ENCODE peak calls at places on chromosome 17, in seven cellular contexts. S is IMR-90, Y is NT2/D1, G is cardiac muscle cell, P is SJSA1, K is lung, C is tibial nerve. Z is an unnamed sample. For H3K4me1, the result is how much of the 10 kb centered on the place peaks cover.

GRCh38 chr17:4860651-4861050 is 27.5 kb downstream of the MINK1 start:
- DNase-seq in P (no peak), Y (no peak), C (no peak), K (no peak), S (no peak), G (no peak), Z (no peak)

GRCh38 chr17:5138616-5139453 is 23.0 kb downstream of the USP6 start:
- DNase-seq in K (peak), P (no peak), S (no peak), Y (no peak), C (no peak), G (no peak), Z (peak)

GRCh38 chr17:3032258-3033247 is 30.9 kb downstream of the OR1D5 start:
- DNase-seq in G (no peak), Y (no peak), C (no peak), P (no peak), K (no peak), S (no peak), Z (peak)

GRCh38 chr17:74303300-74303699 is 22.7 kb upstream of the KIF19 start:
- DNase-seq in S (no peak), P (no peak), G (no peak), C (no peak), K (no peak), Y (no peak), Z (no peak)

GRCh38 chr17:79997004-79997673 is 38.5 kb downstream of the TBC1D16 start:
- DNase-seq in C (no peak), K (peak), S (no peak), Y (no peak), G (no peak), P (no peak), Z (no peak)

GRCh38 chr17:37661372-37662014 is 18.2 kb upstream of the DDX52 start:
- DNase-seq in P (no peak), C (no peak), G (no peak), K (no peak), S (no peak), Y (no peak), Z (no peak)

GRCh38 chr17:9676084-9676483 is 30.8 kb downstream of the USP43 start:
- DNase-seq in S (no peak), K (no peak), Y (no peak), C (no peak), P (no peak), G (peak), Z (no peak)

GRCh38 chr17:59466943-59467801 is 98.2 kb upstream of the DHX40 start:
- DNase-seq in C (no peak), S (no peak), K (no peak), G (no peak), Y (no peak), P (no peak), Z (peak)

GRCh38 chr17:12994341-12995074 is 23.3 kb downstream of the ELAC2 start:
- DNase-seq in S (no peak), P (no peak), Y (no peak), G (no peak), K (no peak), C (no peak), Z (no peak)

GRCh38 chr17:979539-980405 is at the start of gene NXN:
- DNase-seq in K (peak), S (peak), G (peak), P (peak), C (peak), Y (peak), Z (peak)

GRCh38 chr17:77442976-77443742 is 302.4 kb downstream of the SEC14L1 start:
- DNase-seq in C (no peak), G (no peak), K (no peak), Y (no peak), P (no peak), S (no peak), Z (no peak)

GRCh38 chr17:35788504-35788998 is 6.9 kb downstream of the MMP28 start:
- DNase-seq in P (peak), C (no peak), Y (no peak), S (peak), G (peak), K (no peak), Z (no peak)

GRCh38 chr17:43438626-43439529 is 40.1 kb downstream of the ARL4D start:
- DNase-seq in P (no peak), K (no peak), G (no peak), Y (peak), S (peak), C (no peak), Z (no peak)

GRCh38 chr17:17824119-17824779 is 12.5 kb downstream of the SREBF1 start:
- DNase-seq in K (no peak), G (no peak), S (no peak), Y (no peak), C (no peak), P (no peak), Z (no peak)

GRCh38 chr17:48606892-48607241 is 2.1 kb upstream of the HOXB6 start:
- DNase-seq in K (no peak), G (no peak), P (no peak), S (no peak), C (no peak), Y (no peak), Z (no peak)

GRCh38 chr17:48605991-48606891 is 1.5 kb upstream of the HOXB6 start:
- DNase-seq in C (no peak), G (no peak), Y (no peak), K (no peak), S (no peak), P (no peak), Z (no peak)

GRCh38 chr17:48604770-48605329 is at the start of gene HOXB6:
- DNase-seq in K (no peak), Y (no peak), P (no peak), C (no peak), S (no peak), G (no peak), Z (no peak)

GRCh38 chr17:48603959-48604769 is 622 bp downstream of the HOXB6 start:
- DNase-seq in C (no peak), Y (no peak), G (no peak), S (no peak), P (peak), K (no peak), Z (no peak)

DNA sequence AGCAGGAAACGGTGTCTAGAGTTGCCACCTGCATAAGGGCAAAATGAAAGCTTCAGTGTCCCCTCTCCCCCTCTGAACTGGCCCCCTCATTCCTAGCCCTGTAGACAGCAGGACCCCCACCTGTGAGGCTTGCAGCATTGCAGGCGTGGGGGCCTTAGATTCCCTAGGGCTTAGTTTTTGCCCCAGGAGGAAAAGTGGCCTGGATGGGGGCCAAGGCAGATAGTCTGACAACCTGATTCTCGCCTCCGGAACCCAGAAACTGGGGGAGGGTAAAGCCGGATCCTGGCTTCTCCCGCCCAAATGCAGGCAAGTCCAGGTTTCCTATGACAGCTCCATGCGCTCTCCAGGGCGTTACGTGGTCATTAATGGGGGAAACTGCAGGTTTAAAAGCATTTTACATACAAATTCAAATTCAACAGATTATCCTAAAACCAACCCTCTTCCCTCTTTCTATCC is 651 bp upstream of the HOXB6 start:
- DNase-seq in K (no peak), P (no peak), G (no peak), C (no peak), S (no peak), Y (no peak), Z (no peak)
- H3K4me1 ChIP-seq in K (under half), P (under half), G (under half), C (under half), S (under half), Y (under half), Z (under half)

DNA sequence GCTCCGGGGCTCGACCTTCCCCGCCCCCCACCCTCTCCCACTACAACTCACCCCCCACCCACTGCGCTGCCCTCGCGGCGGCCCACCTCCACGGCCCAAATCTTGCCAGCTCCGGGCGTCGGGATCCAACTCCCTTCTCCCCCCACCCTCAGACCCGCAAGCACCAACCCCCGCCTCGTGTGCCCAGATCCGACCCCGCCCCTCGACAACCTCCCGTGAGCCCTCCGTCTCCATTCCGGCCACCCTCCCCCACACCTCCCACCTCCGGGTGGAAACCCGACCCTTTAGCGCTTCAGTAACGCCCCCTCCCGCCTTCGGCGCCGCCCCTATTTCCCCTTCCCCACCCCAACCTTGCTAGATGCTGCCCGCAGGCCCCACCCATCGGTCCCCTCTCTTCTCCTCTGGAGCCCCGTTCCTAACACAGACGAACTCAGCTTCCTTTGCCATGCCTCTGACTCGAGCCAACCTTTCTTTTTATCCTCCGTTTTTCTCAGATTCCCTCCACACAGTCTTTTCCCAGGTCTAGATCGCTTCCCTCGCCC is 717 bp downstream of the UBE2Z start:
- DNase-seq in C (peak), K (peak), G (peak), Y (peak), S (peak), P (peak), Z (peak)
- H3K4me1 ChIP-seq in C (under half), K (under half), G (under half), Y (under half), S (under half), P (under half), Z (under half)

DNA sequence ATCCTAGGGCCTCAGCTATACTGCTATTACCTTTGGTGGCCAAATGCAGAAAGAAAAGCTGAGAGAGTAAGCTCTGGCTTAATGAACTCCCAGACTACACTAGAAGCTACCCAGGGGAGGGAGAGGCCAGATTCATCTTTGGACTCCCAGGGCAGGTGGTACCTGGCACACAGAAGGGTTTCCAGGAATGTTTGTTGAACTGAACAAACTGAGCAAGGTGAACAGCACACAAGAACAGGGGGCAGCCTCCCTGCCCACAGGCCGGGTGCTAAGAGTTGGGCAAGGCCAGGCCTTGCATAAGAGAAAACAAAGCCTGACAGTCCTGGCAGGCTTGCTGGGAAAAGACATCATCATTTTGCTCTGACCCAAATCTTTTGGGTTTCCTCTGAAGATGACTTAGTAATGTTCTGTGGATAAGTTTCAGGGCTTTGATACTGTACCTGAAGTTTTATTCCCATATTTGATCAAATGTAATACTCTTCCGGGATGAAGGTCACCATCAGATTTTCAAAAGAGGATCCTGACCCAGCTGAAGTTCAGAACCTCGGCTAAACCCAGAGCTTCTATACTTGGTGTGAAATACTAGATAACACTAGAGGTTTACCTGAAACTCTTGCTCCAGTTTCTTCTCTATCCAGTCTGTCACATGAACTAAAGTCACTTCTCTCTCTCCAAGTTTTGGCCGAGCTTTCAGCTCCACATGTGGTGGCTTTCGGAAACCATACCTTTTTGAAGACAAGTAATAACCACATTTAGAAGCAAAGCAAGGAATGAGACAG is 20.5 kb upstream of the ERN1 start:
- DNase-seq in G (peak), S (no peak), C (no peak), P (no peak), K (peak), Y (no peak), Z (peak)
- H3K4me1 ChIP-seq in G (under half), S (under half), C (under half), P (under half), K (under half), Y (under half), Z (half or more)

GRCh38 chr17:72258711-72259110 is 137.9 kb downstream of the SOX9 start:
- DNase-seq in G (no peak), Y (no peak), C (no peak), S (no peak), K (no peak), P (no peak), Z (no peak)

GRCh38 chr17:72254808-72255449 is 134.1 kb downstream of the SOX9 start:
- DNase-seq in K (no peak), C (no peak), S (peak), Y (no peak), P (no peak), G (no peak), Z (no peak)

GRCh38 chr17:72259977-72260376 is 139.2 kb downstream of the SOX9 start:
- DNase-seq in C (no peak), P (no peak), Y (no peak), G (no peak), K (no peak), S (no peak), Z (no peak)

GRCh38 chr17:72253597-72253996 is 132.8 kb downstream of the SOX9 start:
- DNase-seq in S (no peak), G (no peak), Y (no peak), C (no peak), P (no peak), K (no peak), Z (no peak)

GRCh38 chr17:72255481-72255880 is 134.7 kb downstream of the SOX9 start:
- DNase-seq in G (no peak), Y (no peak), C (no peak), P (no peak), S (no peak), K (no peak), Z (no peak)
- H3K4me1 ChIP-seq in G (under half), Y (under half), C (under half), P (under half), S (under half), K (under half), Z (under half)

DNA sequence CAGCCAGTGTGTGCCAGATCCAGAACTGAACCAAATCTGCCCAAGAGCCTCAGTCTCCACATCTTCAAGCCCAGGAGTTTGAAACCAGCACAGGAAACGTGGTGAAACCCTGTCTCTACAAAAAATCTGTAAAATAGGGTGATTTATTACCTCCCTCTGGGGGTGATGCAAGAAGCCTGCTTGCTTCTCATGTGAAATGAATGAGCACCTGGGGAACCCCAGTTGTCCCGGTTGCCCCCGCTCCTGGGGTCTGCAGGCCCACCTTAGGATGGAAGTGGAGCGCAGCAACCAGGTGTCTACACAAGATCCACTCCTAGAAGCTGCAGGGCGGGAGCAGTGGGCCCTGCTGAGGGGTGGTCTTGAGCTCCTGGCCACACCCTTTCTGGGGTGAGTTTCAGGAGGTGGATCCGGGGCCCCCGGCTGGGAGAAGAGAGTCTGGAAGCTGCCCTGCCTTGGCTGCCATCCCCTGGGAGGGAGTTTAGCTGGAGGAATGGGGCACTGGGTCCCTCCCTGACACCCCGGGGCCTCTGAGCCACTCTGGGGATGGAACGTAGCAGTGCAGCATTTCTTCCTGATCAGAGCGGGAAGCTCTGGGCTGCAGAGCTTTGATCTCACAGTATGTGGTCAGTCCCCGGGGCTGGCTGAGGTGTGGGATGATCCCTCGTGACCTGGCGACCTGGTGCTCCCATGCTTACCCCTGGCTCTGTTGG is 117.8 kb downstream of the RAB11FIP4 start:
- DNase-seq in S (no peak), Y (no peak), C (no peak), P (no peak), K (no peak), G (no peak), Z (no peak)
- H3K4me1 ChIP-seq in S (under half), Y (under half), C (under half), P (under half), K (under half), G (under half), Z (under half)

DNA sequence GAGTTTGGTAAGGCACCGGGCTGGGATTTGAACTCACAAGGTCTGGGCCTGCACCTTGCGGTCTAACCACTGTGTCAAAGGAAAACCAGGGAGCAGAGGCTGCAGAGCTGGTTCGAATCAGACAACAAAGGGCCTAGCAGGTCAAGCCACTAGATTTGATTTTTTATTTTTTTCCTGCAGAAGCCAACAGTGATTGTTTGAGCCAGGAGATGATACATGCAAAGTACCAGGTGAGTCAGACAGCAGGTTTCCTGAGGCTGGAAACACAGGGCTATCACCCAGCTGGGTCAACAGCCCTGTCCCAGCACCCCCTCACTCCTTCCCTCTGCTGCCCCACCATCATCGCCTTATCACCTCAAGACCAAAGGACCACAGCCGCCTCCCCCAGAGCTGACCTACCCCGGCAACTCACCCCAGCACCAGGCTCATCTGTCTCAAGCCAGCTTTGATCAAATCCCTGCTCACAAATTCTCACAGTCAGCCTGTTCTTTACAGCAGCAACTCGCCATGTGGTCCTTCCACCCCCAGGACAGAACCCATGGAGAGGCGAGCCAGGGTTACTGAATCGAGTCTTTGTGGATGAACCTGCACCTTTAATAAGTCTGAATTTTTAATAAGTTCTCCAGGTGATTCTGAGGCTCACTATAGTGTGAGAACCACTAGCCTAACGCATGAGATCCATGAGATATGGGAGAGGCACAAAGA is 13.0 kb upstream of the KRT19 start:
- DNase-seq in Y (no peak), K (no peak), G (no peak), S (peak), C (no peak), P (no peak), Z (no peak)
- H3K4me1 ChIP-seq in Y (under half), K (under half), G (under half), S (under half), C (under half), P (under half), Z (under half)

DNA sequence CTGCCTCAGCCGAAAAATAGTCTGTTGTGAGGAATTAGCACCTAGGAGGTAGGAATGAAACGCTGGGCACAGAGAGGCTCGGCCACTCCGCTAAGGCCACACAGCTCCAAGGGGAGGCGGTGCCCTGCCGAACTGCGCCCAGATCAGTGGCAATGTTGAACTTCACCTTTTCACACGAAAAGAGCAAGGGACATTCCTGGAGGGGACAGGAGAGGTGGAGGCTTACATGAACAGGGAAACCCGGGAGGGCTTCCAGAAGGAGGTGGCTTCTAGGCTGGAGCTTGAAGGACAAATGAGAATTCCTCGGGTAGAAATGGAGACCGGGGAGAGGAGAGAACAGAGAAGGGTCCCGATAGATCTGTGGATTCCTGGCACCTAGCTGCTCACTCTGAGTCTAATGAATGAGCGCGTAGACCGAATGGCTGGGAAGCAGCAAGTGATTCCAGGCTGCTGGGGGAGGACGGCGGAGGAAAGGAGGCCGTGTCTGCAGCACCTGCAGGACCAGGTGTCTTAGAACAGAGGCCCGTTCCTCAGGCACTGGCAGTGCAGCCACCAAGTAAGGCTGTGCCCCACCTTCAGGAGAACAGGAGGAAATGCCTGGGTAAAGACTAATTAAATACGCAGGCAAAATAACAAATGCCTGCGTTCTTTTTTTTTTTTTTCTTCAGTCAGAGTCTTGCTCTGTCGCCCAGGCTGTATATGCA is 723 bp upstream of the SLC38A10 start:
- DNase-seq in Y (peak), C (no peak), G (peak), K (peak), S (peak), P (peak), Z (no peak)
- H3K4me1 ChIP-seq in Y (under half), C (under half), G (under half), K (under half), S (under half), P (under half), Z (under half)

Z was measured in right atrium auricular region.